ENCODE peak calls at places on chromosomes 7 and 10, in four cellular contexts. One of them, this sample, is unnamed. For H4K20me1, the result is how much of the 10 kb centered on the place peaks cover.

GRCh38 chr10:95739046-95739445 is 16.9 kb upstream of the ENTPD1 start:
- DNase-seq in GM23248: no peak
- DNase-seq in fibroblast of lung: no peak
- DNase-seq in MM.1S: no peak
- DNase-seq in this sample: no peak

GRCh38 chr7:30427296-30428080 is 51.1 kb downstream of the NOD1 start:
- DNase-seq in GM23248: no peak
- DNase-seq in fibroblast of lung: no peak
- DNase-seq in MM.1S: no peak
- DNase-seq in this sample: no peak

GRCh38 chr10:110834622-110835219 is 37.0 kb upstream of the PDCD4 start:
- DNase-seq in GM23248: no peak
- DNase-seq in fibroblast of lung: peak
- DNase-seq in MM.1S: no peak
- DNase-seq in this sample: no peak

GRCh38 chr7:134211817-134212216 is 84.7 kb downstream of the LRGUK start:
- DNase-seq in GM23248: no peak
- DNase-seq in fibroblast of lung: no peak
- DNase-seq in MM.1S: no peak
- DNase-seq in this sample: no peak

GRCh38 chr10:110067960-110068770 is 60.4 kb downstream of the ADD3 start:
- DNase-seq in GM23248: peak
- DNase-seq in fibroblast of lung: peak
- DNase-seq in MM.1S: peak
- DNase-seq in this sample: no peak

GRCh38 chr7:105766421-105767191 is 109.8 kb downstream of the ATXN7L1 start:
- DNase-seq in GM23248: no peak
- DNase-seq in fibroblast of lung: peak
- DNase-seq in MM.1S: no peak
- DNase-seq in this sample: no peak

GRCh38 chr10:11824825-11825224 is 1.7 kb downstream of the PROSER2 start:
- DNase-seq in GM23248: no peak
- DNase-seq in fibroblast of lung: peak
- DNase-seq in MM.1S: no peak
- DNase-seq in this sample: no peak

GRCh38 chr7:65812281-65812680 is 60.6 kb upstream of the VKORC1L1 start:
- DNase-seq in GM23248: no peak
- DNase-seq in fibroblast of lung: peak
- DNase-seq in MM.1S: no peak
- DNase-seq in this sample: no peak

GRCh38 chr10:131979821-131980270 is 1.9 kb downstream of the BNIP3 start:
- DNase-seq in GM23248: peak
- DNase-seq in fibroblast of lung: peak
- DNase-seq in MM.1S: no peak
- DNase-seq in this sample: no peak

GRCh38 chr7:36262286-36262685 is 109.2 kb downstream of the EEPD1 start:
- DNase-seq in GM23248: no peak
- DNase-seq in fibroblast of lung: no peak
- DNase-seq in MM.1S: no peak
- DNase-seq in this sample: no peak

GRCh38 chr10:5569568-5569967 is 44.8 kb downstream of the CALML3 start:
- DNase-seq in GM23248: no peak
- DNase-seq in fibroblast of lung: no peak
- DNase-seq in MM.1S: no peak
- DNase-seq in this sample: no peak

GRCh38 chr7:73496626-73497025 is 25.5 kb downstream of the BAZ1B start:
- DNase-seq in GM23248: no peak
- DNase-seq in fibroblast of lung: no peak
- DNase-seq in MM.1S: no peak
- DNase-seq in this sample: no peak

GRCh38 chr10:97543025-97543546 is 29.5 kb upstream of the ANKRD2 start:
- DNase-seq in GM23248: peak
- DNase-seq in fibroblast of lung: peak
- DNase-seq in MM.1S: no peak
- DNase-seq in this sample: peak

GRCh38 chr10:73931767-73932624 is 21.1 kb downstream of the PLAU start:
- DNase-seq in GM23248: no peak
- DNase-seq in fibroblast of lung: peak
- DNase-seq in MM.1S: peak
- DNase-seq in this sample: peak

GRCh38 chr10:37860494-37861190 is 3.2 kb upstream of the ZNF248 start:
- DNase-seq in GM23248: peak
- DNase-seq in fibroblast of lung: peak
- DNase-seq in MM.1S: peak
- DNase-seq in this sample: peak

GRCh38 chr10:61850376-61850775 is 51.1 kb upstream of the ARID5B start:
- DNase-seq in GM23248: no peak
- DNase-seq in fibroblast of lung: no peak
- DNase-seq in MM.1S: no peak
- DNase-seq in this sample: no peak

GRCh38 chr7:1843271-1843861 is 173.3 kb downstream of the ELFN1 start:
- DNase-seq in GM23248: no peak
- DNase-seq in fibroblast of lung: peak
- DNase-seq in MM.1S: no peak
- DNase-seq in this sample: no peak

GRCh38 chr7:24024689-24025088 is 259.3 kb upstream of the NPY start:
- DNase-seq in GM23248: no peak
- DNase-seq in fibroblast of lung: peak
- DNase-seq in MM.1S: no peak
- DNase-seq in this sample: no peak

GRCh38 chr7:158500651-158501052 is 87.0 kb downstream of the PTPRN2 start:
- DNase-seq in GM23248: no peak
- DNase-seq in fibroblast of lung: no peak
- DNase-seq in MM.1S: no peak
- DNase-seq in this sample: no peak

GRCh38 chr7:138738551-138739335 is 37.6 kb upstream of the SVOPL start:
- DNase-seq in GM23248: peak
- DNase-seq in fibroblast of lung: peak
- DNase-seq in MM.1S: peak
- DNase-seq in this sample: peak

GRCh38 chr7:138735399-138735798 is 34.2 kb upstream of the SVOPL start:
- DNase-seq in GM23248: no peak
- DNase-seq in fibroblast of lung: no peak
- DNase-seq in MM.1S: no peak
- DNase-seq in this sample: no peak

GRCh38 chr7:138739859-138740258 is 38.7 kb upstream of the SVOPL start:
- DNase-seq in GM23248: no peak
- DNase-seq in fibroblast of lung: no peak
- DNase-seq in MM.1S: no peak
- DNase-seq in this sample: no peak

GRCh38 chr7:138741453-138741735 is 40.2 kb upstream of the SVOPL start:
- DNase-seq in GM23248: no peak
- DNase-seq in fibroblast of lung: no peak
- DNase-seq in MM.1S: no peak
- DNase-seq in this sample: no peak

DNA sequence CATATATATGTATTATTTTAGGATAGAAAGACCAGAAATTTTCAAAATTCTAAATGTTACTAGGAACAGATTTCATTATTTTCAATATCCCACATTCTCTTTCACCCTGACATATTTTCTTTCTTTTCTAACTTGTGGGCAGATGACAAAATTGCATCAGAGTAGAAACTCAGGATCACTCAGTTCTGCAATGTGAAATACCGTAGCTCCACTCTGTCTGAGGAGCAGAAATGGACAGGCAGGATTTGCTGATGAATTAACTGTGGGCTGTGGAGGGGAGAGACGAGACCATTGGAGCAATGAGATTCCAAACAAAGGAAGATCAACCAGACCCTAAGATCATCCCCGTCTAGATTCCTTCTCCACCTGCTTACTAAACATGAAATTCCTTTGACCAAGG is 37.0 kb upstream of the SVOPL start:
- DNase-seq in GM23248: no peak
- DNase-seq in fibroblast of lung: no peak
- DNase-seq in MM.1S: no peak
- DNase-seq in this sample: no peak
- H2AFZ ChIP-seq in GM23248: no peak
- H2AFZ ChIP-seq in fibroblast of lung: no peak
- H2AFZ ChIP-seq in MM.1S: no peak
- H2AFZ ChIP-seq in this sample: peak

DNA sequence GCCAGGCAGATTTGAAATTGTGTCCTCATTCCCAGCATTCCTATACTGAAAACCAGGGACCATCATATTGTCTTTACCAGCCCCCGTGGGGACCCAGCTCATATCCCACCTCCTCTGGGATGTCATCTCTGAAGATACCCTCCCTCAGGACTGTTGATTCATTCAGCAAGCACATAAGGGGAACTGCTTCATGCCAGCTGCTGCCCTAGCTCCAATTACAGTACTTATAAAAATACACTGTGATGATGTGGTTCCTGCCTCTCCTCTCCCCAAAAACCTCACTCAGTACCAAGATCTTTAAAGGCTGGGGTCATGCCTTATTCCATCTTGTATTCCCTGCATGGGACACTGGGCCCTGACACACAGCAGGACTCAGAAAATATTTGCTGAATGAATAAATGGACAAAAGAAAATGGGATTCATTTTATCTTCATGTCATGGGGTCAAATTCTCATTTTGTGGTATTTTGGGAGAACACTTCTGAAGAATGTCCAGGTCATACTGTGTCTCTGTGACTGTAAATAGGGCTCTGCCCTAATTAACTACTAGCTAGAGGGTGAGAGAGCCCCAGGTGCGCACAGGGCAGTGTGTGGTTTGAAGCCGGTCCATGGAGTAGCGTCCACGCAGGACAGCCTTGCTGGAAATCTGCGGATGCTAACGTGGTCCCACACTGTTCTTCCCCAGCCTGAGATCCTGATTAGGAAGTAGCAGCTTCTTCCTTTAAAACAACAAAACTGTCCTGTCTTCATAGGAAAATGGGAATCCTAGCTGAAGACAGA is 29.0 kb upstream of the DAGLB start:
- DNase-seq in GM23248: peak
- DNase-seq in fibroblast of lung: no peak
- DNase-seq in MM.1S: no peak
- DNase-seq in this sample: no peak
- H4K20me1 ChIP-seq in GM23248: half or more
- H4K20me1 ChIP-seq in fibroblast of lung: under half
- H4K20me1 ChIP-seq in MM.1S: under half
- H4K20me1 ChIP-seq in this sample: under half

DNA sequence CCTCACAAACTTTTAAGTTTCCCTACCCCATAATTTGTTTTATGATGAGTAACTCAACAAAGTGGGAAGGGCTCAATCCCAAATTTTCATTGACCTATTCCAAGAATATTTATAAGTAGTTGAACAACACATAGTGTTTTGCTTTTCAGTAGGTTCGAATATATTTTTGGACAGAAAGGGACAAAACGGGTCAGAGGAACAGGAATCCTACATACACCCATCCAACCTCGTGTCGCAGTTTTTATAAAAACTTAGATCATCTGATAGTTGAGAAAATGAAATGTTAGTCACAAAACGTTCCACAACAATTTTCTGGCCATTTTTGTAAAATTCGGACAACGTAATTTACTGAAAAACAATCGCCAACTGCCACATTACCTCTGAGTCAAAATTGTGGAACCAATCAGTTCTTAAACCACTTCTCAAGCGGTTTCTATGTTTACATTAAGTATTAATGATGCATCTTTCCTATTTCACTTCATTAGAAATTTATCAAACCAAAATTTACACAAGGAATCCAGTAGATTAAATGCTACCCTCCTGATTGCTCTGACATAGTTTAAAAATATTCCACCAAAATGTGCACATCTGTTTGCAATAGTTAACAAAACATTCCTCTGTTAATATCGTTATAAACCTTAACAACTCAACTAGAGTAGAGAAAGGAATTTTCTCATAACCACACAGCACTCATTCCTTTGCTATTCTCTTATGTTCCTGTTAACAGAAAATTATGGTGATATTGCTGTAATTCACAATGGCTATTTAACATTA is 6.3 kb downstream of the WNT16 start:
- DNase-seq in GM23248: peak
- DNase-seq in fibroblast of lung: peak
- DNase-seq in MM.1S: no peak
- DNase-seq in this sample: no peak
- TF ChIP-seq EZH2 in GM23248: no peak
- TF ChIP-seq EZH2 in fibroblast of lung: no peak
- TF ChIP-seq EZH2 in MM.1S: no peak
- TF ChIP-seq EZH2 in this sample: no peak

DNA sequence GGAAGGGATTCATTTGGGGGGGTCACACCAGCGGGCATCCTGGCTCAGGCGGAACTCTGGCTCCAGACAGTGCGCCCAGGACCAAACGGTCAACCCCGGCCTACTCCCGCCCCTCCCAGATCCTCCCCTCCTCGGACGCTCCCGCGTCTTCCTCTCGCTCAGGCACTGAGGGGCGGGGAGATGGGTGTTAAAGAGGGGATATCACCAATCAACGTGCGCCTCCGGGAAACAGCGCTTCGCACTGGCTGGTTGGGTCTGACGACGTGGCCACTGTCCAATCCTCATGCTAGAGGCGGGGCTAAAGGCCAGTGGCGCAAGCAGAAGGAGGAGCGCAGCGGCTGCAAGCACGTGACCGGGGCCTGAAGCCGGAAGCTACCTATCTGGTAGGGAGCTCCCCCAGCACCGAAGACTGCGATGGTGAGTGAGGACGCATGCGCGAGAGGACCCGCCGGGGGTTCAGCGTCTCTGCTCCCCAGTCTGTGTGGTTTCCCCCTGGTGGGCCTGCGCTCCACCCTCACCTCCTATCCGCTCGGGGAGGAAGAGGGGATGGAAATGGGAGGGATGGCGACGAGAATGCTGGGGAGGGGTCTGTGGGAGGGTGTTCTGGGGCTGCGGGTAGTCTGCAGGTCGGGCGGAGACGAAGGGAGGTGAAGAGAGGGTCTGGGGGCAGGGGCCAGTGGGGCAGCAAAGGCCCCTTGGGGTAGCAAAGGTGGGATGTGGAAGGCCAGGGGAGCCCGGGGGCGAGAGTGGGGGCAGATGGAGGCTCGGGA is at the start of gene LAMTOR4:
- DNase-seq in GM23248: peak
- DNase-seq in fibroblast of lung: peak
- DNase-seq in MM.1S: peak
- DNase-seq in this sample: peak
- H2AFZ ChIP-seq in GM23248: peak
- H2AFZ ChIP-seq in fibroblast of lung: peak
- H2AFZ ChIP-seq in MM.1S: peak
- H2AFZ ChIP-seq in this sample: peak

DNA sequence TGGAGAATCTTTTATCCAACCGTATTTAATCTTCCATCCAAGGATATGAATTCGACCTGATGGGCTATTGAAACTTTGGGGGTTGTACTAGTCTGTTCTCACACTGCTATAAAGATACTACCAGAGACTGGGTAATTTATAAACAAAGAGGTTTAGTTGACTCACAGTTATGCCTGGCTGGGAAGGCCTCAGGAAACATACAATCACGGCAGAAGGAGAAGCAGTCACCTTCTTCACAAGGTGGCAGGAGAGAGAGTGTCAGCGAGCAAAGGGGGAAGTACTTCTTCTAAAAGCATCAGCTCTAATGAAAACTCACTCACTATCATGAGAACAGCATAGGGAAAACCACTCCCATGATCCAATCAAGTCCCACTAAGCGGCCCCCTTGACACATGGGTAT is 43.8 kb downstream of the EPDR1 start:
- DNase-seq in GM23248: no peak
- DNase-seq in fibroblast of lung: no peak
- DNase-seq in MM.1S: no peak
- DNase-seq in this sample: no peak
- H4K20me1 ChIP-seq in GM23248: under half
- H4K20me1 ChIP-seq in fibroblast of lung: under half
- H4K20me1 ChIP-seq in MM.1S: under half
- H4K20me1 ChIP-seq in this sample: under half

GRCh38 chr7:44309271-44310091 is 15.9 kb downstream of the CAMK2B start:
- DNase-seq in GM23248: peak
- DNase-seq in fibroblast of lung: peak
- DNase-seq in MM.1S: peak
- DNase-seq in this sample: no peak
- TF ChIP-seq EZH2 in GM23248: no peak
- TF ChIP-seq EZH2 in fibroblast of lung: no peak
- TF ChIP-seq EZH2 in MM.1S: no peak
- TF ChIP-seq EZH2 in this sample: no peak